ENCODE peak calls at places on chromosomes 16 and 17, in nine cellular contexts. G, T, I, K, W, E, B, R and A are unnamed samples.

GRCh38 chr16:57562669-57563486 is 20.4 kb downstream of the ADGRG5 start:
- DNase-seq in I (no peak), W (no peak), K (no peak), T (no peak), E (no peak), B (no peak), G (no peak), R (no peak), A (no peak)

GRCh38 chr17:65176646-65177409 is 39.7 kb downstream of the RGS9 start:
- DNase-seq in B (no peak), G (no peak), K (no peak), E (no peak), T (no peak), W (no peak), R (no peak), I (no peak), A (no peak)

GRCh38 chr17:63113167-63113566 is 147.1 kb downstream of the TANC2 start:
- DNase-seq in R (no peak), G (no peak), K (no peak), T (no peak), B (no peak), W (no peak), E (no peak), I (no peak), A (no peak)

GRCh38 chr17:59751955-59752413 is 44.5 kb downstream of the VMP1 start:
- DNase-seq in T (no peak), K (no peak), R (no peak), G (no peak), E (no peak), B (no peak), W (no peak), I (no peak), A (no peak)

GRCh38 chr17:17911003-17911613 is 61.1 kb downstream of the TOM1L2 start:
- DNase-seq in I (peak), E (no peak), T (no peak), G (no peak), R (no peak), K (no peak), B (no peak), W (no peak), A (peak)

GRCh38 chr17:81551458-81552243 is 502 bp downstream of the FAAP100 start:
- DNase-seq in E (no peak), G (no peak), W (no peak), R (no peak), B (no peak), I (peak), K (no peak), T (no peak), A (no peak)

GRCh38 chr17:6366144-6366755 is 68.7 kb downstream of the AIPL1 start:
- DNase-seq in K (no peak), E (no peak), B (peak), T (no peak), W (no peak), G (no peak), R (peak), I (no peak), A (peak)

GRCh38 chr17:324151-324571 is 28.4 kb downstream of the RPH3AL start:
- DNase-seq in B (no peak), E (no peak), W (no peak), R (no peak), G (no peak), K (no peak), I (no peak), T (no peak), A (no peak)

GRCh38 chr17:79991140-79991923 is 44.3 kb downstream of the TBC1D16 start:
- DNase-seq in B (peak), E (peak), W (peak), G (peak), I (peak), R (no peak), T (peak), K (peak), A (peak)

GRCh38 chr17:69523252-69523861 is 108.9 kb downstream of the MAP2K6 start:
- DNase-seq in T (no peak), B (peak), K (no peak), E (no peak), I (no peak), R (peak), G (peak), W (peak), A (peak)

GRCh38 chr17:1746975-1747543 is 4.4 kb downstream of the SERPINF2 start:
- DNase-seq in I (no peak), E (no peak), T (peak), G (no peak), K (no peak), W (no peak), R (no peak), B (no peak), A (no peak)

GRCh38 chr16:82056550-82056896 is 21.5 kb downstream of the HSD17B2 start:
- DNase-seq in I (no peak), G (no peak), W (no peak), T (no peak), B (no peak), R (no peak), E (no peak), K (no peak), A (no peak)

GRCh38 chr17:1882836-1883235 is 53.0 kb downstream of the RPA1 start:
- DNase-seq in G (peak), W (no peak), B (peak), K (no peak), E (no peak), I (no peak), T (no peak), R (peak), A (peak)

GRCh38 chr16:47861999-47862398 is 293.8 kb downstream of the ABCC12 start:
- DNase-seq in R (no peak), E (no peak), W (no peak), B (no peak), G (no peak), T (no peak), I (no peak), K (no peak), A (no peak)

GRCh38 chr16:4114257-4115208 is 1.7 kb downstream of the ADCY9 start:
- DNase-seq in W (no peak), E (no peak), K (no peak), B (no peak), G (no peak), R (no peak), I (peak), T (no peak), A (peak)

GRCh38 chr17:3983945-3984484 is 19.8 kb upstream of the ATP2A3 start:
- DNase-seq in R (no peak), I (no peak), B (peak), W (no peak), K (no peak), E (no peak), T (no peak), G (peak), A (no peak)

GRCh38 chr16:69823831-69824563 is 61.9 kb downstream of the WWP2 start:
- DNase-seq in E (peak), T (no peak), B (no peak), I (no peak), G (no peak), K (peak), R (no peak), W (no peak), A (no peak)

GRCh38 chr16:74447578-74447977 is 26.3 kb upstream of the CLEC18B start:
- DNase-seq in E (no peak), W (no peak), I (no peak), G (no peak), B (no peak), T (no peak), K (no peak), R (no peak), A (no peak)

GRCh38 chr17:14198013-14198412 is 38.6 kb downstream of the CDRT15 start:
- DNase-seq in G (no peak), W (no peak), K (no peak), I (no peak), E (no peak), B (no peak), R (no peak), T (peak), A (no peak)

GRCh38 chr17:4438162-4438944 is 4.6 kb downstream of the SPNS3 start:
- DNase-seq in G (no peak), K (no peak), W (no peak), R (no peak), T (no peak), I (no peak), E (no peak), B (no peak), A (no peak)

GRCh38 chr17:13114601-13115024 is 96.8 kb upstream of the ELAC2 start:
- DNase-seq in R (peak), W (peak), T (peak), G (peak), K (no peak), E (no peak), I (no peak), B (peak), A (peak)

GRCh38 chr17:58630883-58631522 is 60.8 kb downstream of the TEX14 start:
- DNase-seq in B (no peak), K (no peak), T (no peak), W (no peak), R (no peak), E (no peak), G (peak), I (no peak), A (no peak)

GRCh38 chr16:87163637-87164036 is 153.6 kb downstream of the C16orf95 start:
- DNase-seq in E (no peak), B (no peak), R (no peak), W (no peak), G (no peak), I (no peak), T (no peak), K (no peak), A (no peak)

GRCh38 chr17:57999496-58000017 is 7.5 kb downstream of the SRSF1 start:
- DNase-seq in I (no peak), W (peak), R (peak), T (no peak), B (peak), G (peak), K (no peak), E (no peak), A (peak)

GRCh38 chr17:49964539-49965521 is 4.2 kb upstream of the DLX4 start:
- DNase-seq in G (no peak), K (no peak), B (no peak), T (no peak), R (no peak), E (no peak), I (no peak), W (no peak), A (no peak)
- H3K4me3 ChIP-seq in G (no peak), K (no peak), B (no peak), T (no peak), R (no peak), E (no peak), I (no peak), W (no peak), A (no peak)

GRCh38 chr17:78852709-78853111 is 12.1 kb upstream of the USP36 start:
- DNase-seq in I (no peak), T (no peak), W (no peak), G (no peak), R (no peak), K (no peak), E (no peak), B (no peak), A (no peak)
- TF ChIP-seq CTCF in I (no peak), T (no peak), W (peak), G (peak), R (peak), K (no peak), E (no peak), B (no peak), A (no peak)

DNA sequence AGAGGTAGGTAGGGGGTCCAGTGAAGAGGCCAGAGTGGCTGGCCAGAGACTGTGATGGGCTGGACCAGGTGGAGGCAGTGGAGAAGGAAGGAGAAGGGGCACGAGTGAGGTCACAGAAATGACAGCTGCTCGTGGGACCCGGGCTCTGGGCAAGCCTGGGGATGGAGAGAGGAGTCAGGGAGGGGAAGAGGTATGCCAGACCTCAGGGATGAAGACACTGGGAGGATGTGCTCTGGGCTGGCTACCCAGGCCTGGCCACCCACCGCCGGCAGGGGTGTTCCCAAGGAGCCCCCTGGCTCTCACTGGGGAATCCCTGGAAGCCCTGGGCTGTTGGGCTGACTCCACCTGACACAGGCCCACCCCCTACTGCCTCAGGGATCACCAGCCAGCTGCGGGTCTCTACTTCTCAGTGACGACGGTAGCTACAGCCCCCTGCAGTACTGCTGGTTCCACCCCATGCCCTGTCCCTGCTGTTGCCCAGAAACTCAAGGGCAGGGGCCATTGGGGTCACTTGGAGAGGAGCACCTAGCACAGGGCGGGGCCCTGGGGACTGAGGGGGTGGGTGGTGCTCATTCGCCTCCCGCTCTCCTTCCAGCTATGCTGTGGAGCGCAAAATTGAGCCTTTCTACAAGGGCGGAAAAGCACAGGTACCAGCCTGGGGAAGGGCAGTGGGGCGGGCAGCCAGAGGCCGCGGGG is 1.8 kb downstream of the TBL3 start:
- DNase-seq in B (no peak), G (no peak), K (no peak), T (no peak), I (no peak), R (no peak), W (no peak), E (no peak), A (no peak)
- H3K4me3 ChIP-seq in B (no peak), G (no peak), K (peak), T (no peak), I (no peak), R (peak), W (no peak), E (no peak), A (no peak)

GRCh38 chr16:85422374-85423185 is 190.5 kb upstream of the GSE1 start:
- DNase-seq in K (no peak), T (peak), E (no peak), R (no peak), B (no peak), W (no peak), G (no peak), I (no peak), A (peak)
- TF ChIP-seq CTCF in K (no peak), T (no peak), E (no peak), R (no peak), B (no peak), W (no peak), G (no peak), I (no peak), A (no peak)

GRCh38 chr17:16482253-16482652 is 9.7 kb downstream of the LRRC75A start:
- DNase-seq in B (no peak), W (no peak), E (no peak), G (no peak), R (no peak), K (no peak), I (no peak), T (no peak), A (no peak)

GRCh38 chr17:16483021-16483645 is 8.9 kb downstream of the LRRC75A start:
- DNase-seq in I (no peak), K (no peak), E (no peak), W (no peak), R (no peak), B (no peak), G (no peak), T (no peak), A (no peak)

GRCh38 chr17:16480995-16481394 is 11.0 kb downstream of the LRRC75A start:
- DNase-seq in G (no peak), R (no peak), T (no peak), K (no peak), I (no peak), E (no peak), W (no peak), B (no peak), A (no peak)

GRCh38 chr17:16486373-16487250 is 5.4 kb downstream of the LRRC75A start:
- DNase-seq in G (peak), T (peak), W (no peak), I (peak), R (no peak), E (peak), K (peak), B (peak), A (peak)

DNA sequence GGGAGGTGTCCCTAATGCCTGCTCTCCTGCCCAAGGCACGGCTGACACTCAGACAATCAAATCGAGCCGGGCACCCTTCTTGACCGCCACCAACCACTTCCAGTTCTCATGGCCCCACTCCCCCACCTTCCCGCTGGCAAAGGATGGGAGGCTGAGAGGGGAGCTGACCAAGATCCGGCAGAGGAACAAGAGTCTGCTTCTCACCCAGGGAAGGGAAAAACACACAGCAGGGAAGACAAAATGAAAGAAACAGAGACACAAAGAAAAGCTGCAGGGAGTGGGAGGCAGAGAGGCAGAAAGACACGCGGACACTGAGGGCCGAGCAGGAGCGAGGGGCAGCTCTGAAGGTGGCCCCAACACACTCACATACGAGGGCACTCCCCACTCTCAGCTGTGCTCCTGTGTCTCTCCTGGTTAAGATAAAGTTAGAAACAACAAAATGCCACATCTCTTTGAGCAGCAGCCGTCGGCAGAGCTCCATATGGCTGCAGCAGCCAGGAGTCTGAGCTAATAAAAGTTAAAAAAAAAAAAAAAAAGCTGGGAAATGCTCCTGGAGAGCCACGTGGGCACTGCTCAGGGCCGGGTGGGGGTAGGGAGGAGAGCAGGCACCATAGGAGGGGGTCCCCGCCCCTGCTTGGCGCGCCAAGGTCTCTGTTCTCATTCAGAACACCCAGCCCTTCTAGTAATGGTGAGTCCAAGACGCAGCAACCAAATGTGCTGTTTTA is 7.4 kb downstream of the LRRC75A start:
- DNase-seq in R (no peak), K (no peak), W (no peak), B (no peak), E (no peak), T (no peak), I (no peak), G (no peak), A (no peak)
- H3K4me3 ChIP-seq in R (no peak), K (no peak), W (no peak), B (no peak), E (no peak), T (no peak), I (no peak), G (no peak), A (no peak)

DNA sequence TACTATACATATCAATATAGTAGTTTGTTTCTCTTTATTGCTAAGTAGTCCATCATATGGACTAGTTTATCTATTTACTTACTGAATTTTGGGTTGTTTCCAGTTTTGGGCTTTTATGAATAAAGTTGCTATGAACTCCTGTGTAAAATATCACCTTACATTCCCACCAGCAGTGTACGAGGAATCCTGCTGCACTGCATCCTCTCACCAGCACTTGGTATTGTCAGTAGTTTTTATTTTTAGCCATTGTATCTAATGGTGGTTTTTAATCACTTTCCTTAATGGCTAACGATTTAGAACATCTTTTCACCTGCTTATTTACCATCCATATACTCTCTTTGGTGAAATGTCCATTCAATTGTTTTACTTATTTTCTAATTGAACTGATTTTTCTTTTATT is 24.0 kb downstream of the CDC27 start:
- DNase-seq in R (no peak), I (no peak), T (no peak), G (no peak), K (no peak), B (no peak), W (no peak), E (no peak), A (no peak)
- TF ChIP-seq CTCF in R (no peak), I (no peak), T (no peak), G (no peak), K (no peak), B (no peak), W (no peak), E (no peak), A (no peak)

DNA sequence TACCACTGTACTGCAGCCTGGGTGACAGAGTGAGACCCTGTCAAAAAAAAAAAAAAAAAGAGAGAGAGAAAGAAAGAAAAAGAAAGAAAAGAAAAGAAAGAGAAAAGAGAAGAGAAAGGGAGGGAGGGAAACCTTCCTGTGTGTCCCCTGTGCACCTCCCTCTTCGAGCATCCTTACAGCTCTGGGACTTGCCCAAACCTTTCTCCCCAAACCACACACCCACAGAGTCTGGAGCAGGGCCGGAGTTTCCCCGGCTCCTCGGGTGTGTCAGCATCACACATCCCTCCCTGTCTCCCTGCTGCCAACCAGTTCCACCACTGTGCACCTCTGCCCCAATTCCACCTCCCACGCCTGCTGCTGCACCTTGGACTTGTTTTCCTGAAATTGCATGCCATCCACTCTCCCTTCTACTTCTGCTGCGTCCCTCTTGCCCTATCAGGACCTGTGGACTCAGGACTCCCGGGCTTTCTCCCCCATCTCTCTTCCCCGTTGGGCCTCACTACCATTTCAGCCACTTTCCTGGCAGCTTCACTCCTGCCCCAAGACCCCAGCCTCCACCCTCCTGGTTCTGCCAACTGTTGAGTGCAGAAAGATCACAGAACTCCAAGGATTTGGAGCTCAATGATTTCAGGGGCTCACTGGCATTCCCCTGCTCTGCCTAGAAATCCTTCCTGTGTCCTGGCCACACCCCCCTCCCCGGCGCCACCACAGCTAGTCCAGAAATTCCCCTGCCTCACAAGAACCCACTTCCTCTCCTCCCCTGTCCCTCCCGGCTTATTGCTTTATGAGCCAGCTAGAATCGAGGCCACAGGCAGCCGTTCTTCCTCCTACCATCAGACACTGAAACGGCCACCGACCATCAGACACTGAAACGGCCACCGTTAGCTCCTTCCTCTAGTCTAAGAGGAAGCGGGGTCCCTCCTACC is 3.7 kb upstream of the CDK3 start:
- DNase-seq in I (no peak), W (no peak), B (peak), E (no peak), G (peak), R (no peak), T (peak), K (no peak), A (no peak)
- H3K4me3 ChIP-seq in I (no peak), W (no peak), B (no peak), E (no peak), G (no peak), R (no peak), T (no peak), K (no peak), A (no peak)

GRCh38 chr16:77758508-77758907 is 29.9 kb upstream of the VAT1L start:
- DNase-seq in G (no peak), T (no peak), E (no peak), K (no peak), I (no peak), R (no peak), W (no peak), B (no peak), A (no peak)

GRCh38 chr16:77761204-77761603 is 27.2 kb upstream of the VAT1L start:
- DNase-seq in G (no peak), I (no peak), E (no peak), B (no peak), K (no peak), R (no peak), W (no peak), T (no peak), A (no peak)

GRCh38 chr16:77759821-77760220 is 28.5 kb upstream of the VAT1L start:
- DNase-seq in E (no peak), G (no peak), K (no peak), R (no peak), B (no peak), W (no peak), I (no peak), T (no peak), A (no peak)

GRCh38 chr16:77762260-77762659 is 26.1 kb upstream of the VAT1L start:
- DNase-seq in G (no peak), W (no peak), T (no peak), K (no peak), B (no peak), I (no peak), E (no peak), R (no peak), A (no peak)

GRCh38 chr16:77760800-77761199 is 27.6 kb upstream of the VAT1L start:
- DNase-seq in R (no peak), I (no peak), G (no peak), B (no peak), T (no peak), W (no peak), E (no peak), K (no peak), A (no peak)
- TF ChIP-seq CTCF in R (no peak), I (no peak), G (no peak), B (no peak), T (no peak), W (no peak), E (no peak), K (no peak), A (no peak)